ENCODE peak calls at places on chromosomes 13 and 19, in four cellular contexts. One of them, this sample, is unnamed.

GRCh38 chr13:82356667-82357066 is 1525.6 kb downstream of the SLITRK1 start:
- DNase-seq in kidney epithelial cell: no peak
- DNase-seq in sigmoid colon: no peak
- DNase-seq in CD8-positive, alpha-beta T cell: no peak
- DNase-seq in this sample: no peak

GRCh38 chr13:91647361-91647970 is 249.0 kb downstream of the GPC5 start:
- DNase-seq in kidney epithelial cell: no peak
- DNase-seq in sigmoid colon: no peak
- DNase-seq in CD8-positive, alpha-beta T cell: no peak
- DNase-seq in this sample: no peak

GRCh38 chr19:45508931-45509691 is 1.8 kb downstream of the VASP start:
- DNase-seq in kidney epithelial cell: no peak
- DNase-seq in sigmoid colon: peak; percentile 96
- DNase-seq in CD8-positive, alpha-beta T cell: no peak
- DNase-seq in this sample: peak; percentile 73

GRCh38 chr13:46552888-46553520 is at the start of gene LRCH1:
- DNase-seq in kidney epithelial cell: no peak
- DNase-seq in sigmoid colon: peak; percentile 95
- DNase-seq in CD8-positive, alpha-beta T cell: peak; percentile 90
- DNase-seq in this sample: peak; percentile 74

GRCh38 chr19:20124879-20125278 is 42.1 kb upstream of the ZNF486 start:
- DNase-seq in kidney epithelial cell: no peak
- DNase-seq in sigmoid colon: no peak
- DNase-seq in CD8-positive, alpha-beta T cell: no peak
- DNase-seq in this sample: no peak

GRCh38 chr13:20400774-20401173 is 124.9 kb downstream of the CRYL1 start:
- DNase-seq in kidney epithelial cell: no peak
- DNase-seq in sigmoid colon: no peak
- DNase-seq in CD8-positive, alpha-beta T cell: no peak
- DNase-seq in this sample: no peak

GRCh38 chr13:37046062-37046461 is 13.4 kb downstream of the SUPT20H start:
- DNase-seq in kidney epithelial cell: no peak
- DNase-seq in sigmoid colon: no peak
- DNase-seq in CD8-positive, alpha-beta T cell: no peak
- DNase-seq in this sample: no peak

GRCh38 chr19:45305421-45305820 is 17.3 kb downstream of the CKM start:
- DNase-seq in kidney epithelial cell: no peak
- DNase-seq in sigmoid colon: no peak
- DNase-seq in CD8-positive, alpha-beta T cell: no peak
- DNase-seq in this sample: no peak

GRCh38 chr19:42323852-42324654 is 1.4 kb upstream of the MEGF8 start:
- DNase-seq in kidney epithelial cell: no peak
- DNase-seq in sigmoid colon: no peak
- DNase-seq in CD8-positive, alpha-beta T cell: peak; percentile 50
- DNase-seq in this sample: no peak

GRCh38 chr19:42326969-42327368 is 1.5 kb downstream of the MEGF8 start:
- DNase-seq in kidney epithelial cell: no peak
- DNase-seq in sigmoid colon: no peak
- DNase-seq in CD8-positive, alpha-beta T cell: no peak
- DNase-seq in this sample: no peak

GRCh38 chr19:42325896-42326771 is 699 bp downstream of the MEGF8 start:
- DNase-seq in kidney epithelial cell: no peak
- DNase-seq in sigmoid colon: no peak
- DNase-seq in CD8-positive, alpha-beta T cell: no peak
- DNase-seq in this sample: no peak

GRCh38 chr19:42324655-42325307 is 654 bp upstream of the MEGF8 start:
- DNase-seq in kidney epithelial cell: no peak
- DNase-seq in sigmoid colon: no peak
- DNase-seq in CD8-positive, alpha-beta T cell: no peak
- DNase-seq in this sample: no peak

GRCh38 chr19:42325308-42325895 is at the start of gene MEGF8:
- DNase-seq in kidney epithelial cell: peak; percentile 95
- DNase-seq in sigmoid colon: peak; percentile 99
- DNase-seq in CD8-positive, alpha-beta T cell: peak; percentile 98
- DNase-seq in this sample: peak; percentile 97
- TF ChIP-seq CTCF in kidney epithelial cell: no peak
- TF ChIP-seq CTCF in sigmoid colon: no peak
- TF ChIP-seq CTCF in CD8-positive, alpha-beta T cell: no peak
- TF ChIP-seq CTCF in this sample: no peak

GRCh38 chr19:7149956-7150705 is 80.6 kb downstream of the ZNF557 start:
- DNase-seq in kidney epithelial cell: no peak
- DNase-seq in sigmoid colon: peak; percentile 62
- DNase-seq in CD8-positive, alpha-beta T cell: no peak
- DNase-seq in this sample: no peak
- TF ChIP-seq CTCF in kidney epithelial cell: no peak
- TF ChIP-seq CTCF in sigmoid colon: no peak
- TF ChIP-seq CTCF in CD8-positive, alpha-beta T cell: no peak
- TF ChIP-seq CTCF in this sample: no peak

GRCh38 chr19:2353895-2354592 is 6.0 kb upstream of the TMPRSS9 start:
- DNase-seq in kidney epithelial cell: no peak
- DNase-seq in sigmoid colon: no peak
- DNase-seq in CD8-positive, alpha-beta T cell: no peak
- DNase-seq in this sample: no peak
- TF ChIP-seq CTCF in kidney epithelial cell: no peak
- TF ChIP-seq CTCF in sigmoid colon: no peak
- TF ChIP-seq CTCF in CD8-positive, alpha-beta T cell: no peak
- TF ChIP-seq CTCF in this sample: no peak

DNA sequence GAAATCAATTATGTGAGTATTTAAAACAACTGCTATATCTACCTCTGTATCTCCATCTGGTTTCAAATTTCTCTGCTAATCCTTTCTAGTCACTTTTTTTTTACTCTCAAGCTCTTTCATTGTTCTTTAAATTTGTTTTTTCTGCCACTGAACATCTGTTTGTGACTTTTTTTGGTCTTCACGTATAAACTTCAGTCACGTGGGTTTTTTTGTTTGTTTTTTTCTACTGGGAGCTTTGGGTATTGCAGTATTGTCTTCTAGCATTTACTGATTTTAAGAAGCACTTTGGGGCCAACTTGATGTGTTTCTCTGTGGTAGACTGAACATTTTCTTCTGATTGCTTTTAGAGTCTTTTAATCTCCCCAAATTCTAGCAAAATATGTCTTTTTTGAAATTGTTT is 262.6 kb upstream of the RXFP2 start:
- DNase-seq in kidney epithelial cell: no peak
- DNase-seq in sigmoid colon: no peak
- DNase-seq in CD8-positive, alpha-beta T cell: no peak
- DNase-seq in this sample: no peak
- TF ChIP-seq CTCF in kidney epithelial cell: no peak
- TF ChIP-seq CTCF in sigmoid colon: no peak
- TF ChIP-seq CTCF in CD8-positive, alpha-beta T cell: no peak
- TF ChIP-seq CTCF in this sample: no peak

GRCh38 chr13:86729206-86729605 is 930.0 kb upstream of the SLITRK6 start:
- DNase-seq in kidney epithelial cell: no peak
- DNase-seq in sigmoid colon: no peak
- DNase-seq in CD8-positive, alpha-beta T cell: no peak
- DNase-seq in this sample: no peak

DNA sequence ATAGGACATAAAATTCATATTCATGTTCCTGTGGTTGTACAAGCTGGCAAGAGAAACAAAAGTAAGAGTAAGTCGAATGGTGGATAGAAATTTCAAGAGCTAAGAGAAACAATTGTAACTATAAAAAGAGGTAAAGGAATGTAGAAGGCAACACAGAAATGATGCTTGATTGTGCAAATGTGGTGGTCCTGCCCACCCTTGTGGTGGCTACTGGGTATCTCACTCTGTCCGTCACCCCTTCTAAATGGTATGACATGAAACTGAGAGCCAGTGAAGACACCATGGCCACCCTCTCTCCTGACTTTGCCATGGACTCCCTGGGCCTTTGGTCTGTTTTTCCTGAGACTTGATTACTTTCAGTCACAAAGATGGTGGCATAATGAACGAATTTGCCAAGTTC is 925.9 kb upstream of the SLITRK6 start:
- DNase-seq in kidney epithelial cell: no peak
- DNase-seq in sigmoid colon: no peak
- DNase-seq in CD8-positive, alpha-beta T cell: no peak
- DNase-seq in this sample: no peak
- TF ChIP-seq CTCF in kidney epithelial cell: no peak
- TF ChIP-seq CTCF in sigmoid colon: no peak
- TF ChIP-seq CTCF in CD8-positive, alpha-beta T cell: no peak
- TF ChIP-seq CTCF in this sample: no peak